ENCODE peak calls at places on chromosomes 7 and 10, in six cellular contexts. One of them, this sample, is unnamed.

GRCh38 chr10:101903827-101904520 is 60.4 kb upstream of the KCNIP2 start:
- DNase-seq in frontal cortex: peak; percentile 24
- DNase-seq in M059J: no peak
- DNase-seq in mesendoderm: no peak
- DNase-seq in activated CD4-positive, alpha-beta T cell treated with anti-CD3 and anti-CD28 coated beads, Interleukin-2, amount 10 ng/mL, durations not matched to agents 24 days and 14 days: peak; percentile 61
- DNase-seq in AG08395: no peak
- DNase-seq in this sample: no peak

GRCh38 chr10:12448729-12449391 is 99.5 kb downstream of the CAMK1D start:
- DNase-seq in frontal cortex: peak; percentile 23
- DNase-seq in M059J: peak; percentile 85
- DNase-seq in mesendoderm: no peak
- DNase-seq in activated CD4-positive, alpha-beta T cell treated with anti-CD3 and anti-CD28 coated beads, Interleukin-2, amount 10 ng/mL, durations not matched to agents 24 days and 14 days: peak; percentile 94
- DNase-seq in AG08395: peak; percentile 81
- DNase-seq in this sample: no peak

GRCh38 chr7:55370001-55370400 is 4.9 kb downstream of the LANCL2 start:
- DNase-seq in frontal cortex: no peak
- DNase-seq in M059J: peak; percentile 50
- DNase-seq in mesendoderm: no peak
- DNase-seq in activated CD4-positive, alpha-beta T cell treated with anti-CD3 and anti-CD28 coated beads, Interleukin-2, amount 10 ng/mL, durations not matched to agents 24 days and 14 days: no peak
- DNase-seq in AG08395: peak; percentile 19
- DNase-seq in this sample: no peak

GRCh38 chr10:36677170-36677768 is 448.1 kb upstream of the ANKRD30A start:
- DNase-seq in frontal cortex: no peak
- DNase-seq in M059J: peak; percentile 20
- DNase-seq in mesendoderm: no peak
- DNase-seq in activated CD4-positive, alpha-beta T cell treated with anti-CD3 and anti-CD28 coated beads, Interleukin-2, amount 10 ng/mL, durations not matched to agents 24 days and 14 days: no peak
- DNase-seq in AG08395: peak; percentile 43
- DNase-seq in this sample: no peak

GRCh38 chr10:24432478-24433416 is 223.8 kb downstream of the KIAA1217 start:
- DNase-seq in frontal cortex: no peak
- DNase-seq in M059J: peak; percentile 58
- DNase-seq in mesendoderm: no peak
- DNase-seq in activated CD4-positive, alpha-beta T cell treated with anti-CD3 and anti-CD28 coated beads, Interleukin-2, amount 10 ng/mL, durations not matched to agents 24 days and 14 days: no peak
- DNase-seq in AG08395: no peak
- DNase-seq in this sample: no peak

GRCh38 chr10:114634607-114634974 is 23.5 kb downstream of the ABLIM1 start:
- DNase-seq in frontal cortex: peak; percentile 51
- DNase-seq in M059J: peak; percentile 98
- DNase-seq in mesendoderm: peak; percentile 81
- DNase-seq in activated CD4-positive, alpha-beta T cell treated with anti-CD3 and anti-CD28 coated beads, Interleukin-2, amount 10 ng/mL, durations not matched to agents 24 days and 14 days: no peak
- DNase-seq in AG08395: peak; percentile 86
- DNase-seq in this sample: peak; percentile 90

GRCh38 chr10:37495415-37495814 is 362.0 kb downstream of the ZNF248 start:
- DNase-seq in frontal cortex: no peak
- DNase-seq in M059J: peak; percentile 1
- DNase-seq in mesendoderm: peak; percentile 2
- DNase-seq in activated CD4-positive, alpha-beta T cell treated with anti-CD3 and anti-CD28 coated beads, Interleukin-2, amount 10 ng/mL, durations not matched to agents 24 days and 14 days: no peak
- DNase-seq in AG08395: no peak
- DNase-seq in this sample: no peak

GRCh38 chr10:79068562-79069324 is at the start of gene ZMIZ1:
- DNase-seq in frontal cortex: peak; percentile 89
- DNase-seq in M059J: peak; percentile 92
- DNase-seq in mesendoderm: peak; percentile 95
- DNase-seq in activated CD4-positive, alpha-beta T cell treated with anti-CD3 and anti-CD28 coated beads, Interleukin-2, amount 10 ng/mL, durations not matched to agents 24 days and 14 days: peak; percentile 95
- DNase-seq in AG08395: peak; percentile 90
- DNase-seq in this sample: peak; percentile 94

GRCh38 chr10:104332243-104333036 is 5.8 kb downstream of the ITPRIP start:
- DNase-seq in frontal cortex: no peak
- DNase-seq in M059J: no peak
- DNase-seq in mesendoderm: peak; percentile 80
- DNase-seq in activated CD4-positive, alpha-beta T cell treated with anti-CD3 and anti-CD28 coated beads, Interleukin-2, amount 10 ng/mL, durations not matched to agents 24 days and 14 days: no peak
- DNase-seq in AG08395: no peak
- DNase-seq in this sample: peak; percentile 65

GRCh38 chr7:29400435-29400834 is 163.2 kb upstream of the PRR15 start:
- DNase-seq in frontal cortex: no peak
- DNase-seq in M059J: no peak
- DNase-seq in mesendoderm: no peak
- DNase-seq in activated CD4-positive, alpha-beta T cell treated with anti-CD3 and anti-CD28 coated beads, Interleukin-2, amount 10 ng/mL, durations not matched to agents 24 days and 14 days: no peak
- DNase-seq in AG08395: no peak
- DNase-seq in this sample: no peak

GRCh38 chr10:70981171-70981836 is 92.9 kb upstream of the PCBD1 start:
- DNase-seq in frontal cortex: no peak
- DNase-seq in M059J: no peak
- DNase-seq in mesendoderm: no peak
- DNase-seq in activated CD4-positive, alpha-beta T cell treated with anti-CD3 and anti-CD28 coated beads, Interleukin-2, amount 10 ng/mL, durations not matched to agents 24 days and 14 days: no peak
- DNase-seq in AG08395: no peak
- DNase-seq in this sample: no peak

GRCh38 chr10:10662720-10663467 is 354.8 kb upstream of the CELF2 start:
- DNase-seq in frontal cortex: no peak
- DNase-seq in M059J: no peak
- DNase-seq in mesendoderm: peak; percentile 25
- DNase-seq in activated CD4-positive, alpha-beta T cell treated with anti-CD3 and anti-CD28 coated beads, Interleukin-2, amount 10 ng/mL, durations not matched to agents 24 days and 14 days: no peak
- DNase-seq in AG08395: no peak
- DNase-seq in this sample: no peak

GRCh38 chr10:128180843-128181242 is 54.6 kb upstream of the MKI67 start:
- DNase-seq in frontal cortex: no peak
- DNase-seq in M059J: no peak
- DNase-seq in mesendoderm: no peak
- DNase-seq in activated CD4-positive, alpha-beta T cell treated with anti-CD3 and anti-CD28 coated beads, Interleukin-2, amount 10 ng/mL, durations not matched to agents 24 days and 14 days: peak; percentile 90
- DNase-seq in AG08395: no peak
- DNase-seq in this sample: no peak

This sample was measured in coronary artery.